ENCODE peak calls at places on chromosomes 1 and 21, in four cellular contexts. A is heart left ventricle, U is uterus, R is body of pancreas. J is an unnamed sample.

GRCh38 chr1:111516008-111516535 is 12.6 kb upstream of the ADORA3 start:
- DNase-seq in A (peak; percentile 78), U (peak; percentile 78), R (peak; percentile 62), J (peak; percentile 90)

GRCh38 chr1:201355471-201355870 is 22.0 kb downstream of the TNNT2 start:
- DNase-seq in A (no peak), U (no peak), R (no peak), J (no peak)

GRCh38 chr1:52814465-52814864 is 28.1 kb upstream of the ZYG11A start:
- DNase-seq in A (no peak), U (no peak), R (no peak), J (no peak)

GRCh38 chr1:49728377-49728776 is 295.4 kb downstream of the AGBL4 start:
- DNase-seq in A (no peak), U (no peak), R (no peak), J (no peak)

GRCh38 chr1:159935719-159936283 is 9.6 kb downstream of the IGSF9 start:
- DNase-seq in A (no peak), U (no peak), R (no peak), J (peak; percentile 53)

GRCh38 chr1:94025383-94026340 is 95.3 kb downstream of the ABCA4 start:
- DNase-seq in A (no peak), U (peak; percentile 52), R (peak; percentile 53), J (peak; percentile 52)

GRCh38 chr1:187641907-187642306 is 813.2 kb downstream of the PLA2G4A start:
- DNase-seq in A (no peak), U (no peak), R (no peak), J (no peak)

GRCh38 chr1:47871799-47872353 is 125.3 kb downstream of the TRABD2B start:
- DNase-seq in A (no peak), U (no peak), R (no peak), J (peak; percentile 36)

GRCh38 chr1:232138044-232138443 is 491.9 kb downstream of the SIPA1L2 start:
- DNase-seq in A (no peak), U (no peak), R (no peak), J (no peak)

GRCh38 chr21:25103500-25104207 is 503.6 kb downstream of the MRPL39 start:
- DNase-seq in A (no peak), U (no peak), R (no peak), J (no peak)

GRCh38 chr1:117838911-117839310 is 90.5 kb downstream of the GDAP2 start:
- DNase-seq in A (no peak), U (no peak), R (no peak), J (no peak)

GRCh38 chr21:15051652-15052554 is 12.9 kb downstream of the NRIP1 start:
- DNase-seq in A (no peak), U (no peak), R (no peak), J (no peak)

GRCh38 chr1:21022279-21023040 is 154.2 kb downstream of the EIF4G3 start:
- DNase-seq in A (peak; percentile 39), U (peak; percentile 83), R (peak; percentile 93), J (peak; percentile 88)

GRCh38 chr1:245859510-245860114 is 647.5 kb downstream of the SMYD3 start:
- DNase-seq in A (no peak), U (no peak), R (no peak), J (no peak)

GRCh38 chr1:81113688-81114087 is 687.0 kb upstream of the ADGRL2 start:
- DNase-seq in A (no peak), U (no peak), R (no peak), J (no peak)

GRCh38 chr1:25018878-25019277 is 88.8 kb upstream of the RUNX3 start:
- DNase-seq in A (no peak), U (no peak), R (no peak), J (no peak)

GRCh38 chr1:25018110-25018470 is 88.0 kb upstream of the RUNX3 start:
- DNase-seq in A (no peak), U (no peak), R (no peak), J (no peak)

GRCh38 chr1:25020173-25020840 is 90.2 kb upstream of the RUNX3 start:
- DNase-seq in A (no peak), U (no peak), R (no peak), J (no peak)

GRCh38 chr1:25020851-25021585 is 90.9 kb upstream of the RUNX3 start:
- DNase-seq in A (no peak), U (no peak), R (no peak), J (no peak)

DNA sequence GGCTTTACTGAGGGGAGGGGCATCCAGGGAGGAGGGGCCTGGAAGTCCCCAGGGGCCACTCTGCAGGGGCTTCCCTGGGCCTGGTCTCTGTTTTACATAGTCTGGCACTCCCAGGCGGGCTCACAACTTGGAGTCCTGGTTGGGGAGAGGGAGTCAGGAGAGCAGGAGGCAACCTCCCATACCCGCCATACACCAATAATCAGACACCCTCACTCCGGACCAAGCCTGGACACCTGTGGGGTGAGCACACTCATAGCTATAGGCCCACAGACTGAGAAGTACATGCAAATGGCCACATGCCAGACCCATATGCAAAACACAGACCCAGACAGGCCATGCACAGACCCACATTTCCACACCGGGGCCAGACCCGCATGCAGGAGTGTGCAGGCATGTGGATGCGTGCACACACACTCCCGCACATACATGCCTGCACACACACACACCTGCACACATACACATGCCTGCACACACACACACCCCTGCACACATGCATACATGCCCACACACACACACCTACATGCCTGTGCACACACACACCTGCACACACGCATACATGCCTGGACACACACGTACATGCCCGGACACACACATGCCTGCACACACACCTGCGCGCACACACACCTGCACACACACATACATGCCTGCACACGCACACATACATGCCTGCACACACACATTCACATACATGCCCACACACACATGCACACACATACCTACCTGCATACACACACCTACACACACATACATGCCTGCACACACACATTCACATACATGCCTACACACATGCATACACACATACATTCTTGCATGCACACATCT is 89.5 kb upstream of the RUNX3 start:
- DNase-seq in A (no peak), U (no peak), R (no peak), J (no peak)
- TF ChIP-seq POLR2A in A (no peak), U (no peak), R (no peak), J (no peak)

DNA sequence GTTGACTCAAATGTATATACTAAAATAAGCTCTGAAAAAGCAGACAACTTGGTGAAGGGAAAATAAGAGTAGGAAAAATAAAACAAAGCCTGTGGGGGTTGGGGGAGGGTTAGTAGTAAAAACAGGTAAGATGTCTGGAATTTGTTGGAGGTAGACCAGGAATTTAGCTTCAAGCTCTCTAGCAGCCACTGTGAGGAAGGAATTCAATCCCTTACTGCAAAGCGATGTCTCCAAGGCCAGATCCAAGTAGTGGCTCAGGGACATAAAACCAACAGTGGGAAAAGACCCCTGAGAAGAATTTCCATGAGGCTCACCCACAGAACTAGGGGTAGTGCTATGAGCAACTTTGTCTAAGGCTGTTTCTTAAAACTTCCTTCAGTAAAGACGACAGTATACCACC is 7.8 kb downstream of the ANGPTL7 start:
- DNase-seq in A (no peak), U (no peak), R (no peak), J (no peak)
- TF ChIP-seq POLR2A in A (no peak), U (no peak), R (no peak), J (no peak)

GRCh38 chr1:184624626-184625025 is 130.0 kb downstream of the EDEM3 start:
- DNase-seq in A (no peak), U (no peak), R (no peak), J (peak; percentile 5)

GRCh38 chr1:184621262-184621661 is 133.4 kb downstream of the EDEM3 start:
- DNase-seq in A (no peak), U (peak; percentile 63), R (peak; percentile 15), J (no peak)

GRCh38 chr1:184624051-184624450 is 130.6 kb downstream of the EDEM3 start:
- DNase-seq in A (no peak), U (no peak), R (no peak), J (no peak)

GRCh38 chr1:184623404-184623803 is 131.3 kb downstream of the EDEM3 start:
- DNase-seq in A (no peak), U (no peak), R (no peak), J (no peak)

DNA sequence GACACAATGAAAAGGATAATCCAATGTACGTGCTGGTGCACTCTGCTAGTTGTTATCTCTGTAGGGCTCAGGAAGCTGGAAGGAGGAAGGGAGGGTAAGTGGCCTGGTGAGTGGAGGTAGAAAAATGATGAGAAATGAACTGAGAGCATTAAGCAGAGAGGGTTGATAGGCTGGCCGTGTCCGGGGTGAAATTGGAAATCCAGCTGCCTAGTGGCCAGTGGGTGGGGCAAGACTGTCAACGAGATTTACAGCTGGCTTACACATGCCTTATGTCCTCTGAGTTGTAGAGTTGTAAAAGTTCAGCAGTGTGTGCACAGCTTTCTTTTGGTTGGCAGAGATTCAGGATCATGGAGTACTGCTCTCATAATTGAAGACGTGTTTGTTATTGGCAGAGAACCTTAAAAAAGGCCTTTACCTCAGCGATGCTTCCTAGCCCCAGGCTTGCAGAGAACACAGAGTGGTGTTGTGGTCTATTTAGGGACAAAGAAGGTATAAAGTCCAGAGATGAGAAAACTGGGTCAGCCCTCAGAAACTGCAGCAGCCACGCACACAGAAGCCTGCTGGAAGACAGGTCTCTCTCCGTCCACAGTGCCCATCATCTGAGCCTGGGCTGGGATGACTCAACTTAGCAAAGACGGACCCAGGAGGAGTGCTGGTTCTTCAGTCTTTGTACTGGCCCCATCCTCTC is 132.4 kb downstream of the EDEM3 start:
- DNase-seq in A (peak; percentile 59), U (peak; percentile 93), R (peak; percentile 55), J (no peak)
- TF ChIP-seq POLR2A in A (no peak), U (peak; percentile 48), R (no peak), J (no peak)

GRCh38 chr1:184387069-184387870 is 441 bp downstream of the C1orf21 start:
- DNase-seq in A (peak; percentile 66), U (peak; percentile 46), R (peak; percentile 39), J (peak; percentile 49)
- TF ChIP-seq POLR2A in A (no peak), U (no peak), R (no peak), J (no peak)

J was measured in NB4.